ENCODE peak calls at places on chromosomes 1 and 21, in five cellular contexts. S is nephron progenitor cell, O is kidney, J is GM12865, E is Peyer's patch. M is an unnamed sample.

GRCh38 chr1:36083635-36084501 is at the start of gene TEKT2:
- DNase-seq in S (peak; percentile 86), E (peak; percentile 51), O (peak; percentile 86), J (no peak), M (peak; percentile 79)

GRCh38 chr21:46145159-46145839 is 10.1 kb downstream of the FTCD start:
- DNase-seq in E (no peak), J (no peak), S (no peak), O (peak; percentile 80), M (peak; percentile 14)

GRCh38 chr1:8667869-8668595 is 149.4 kb downstream of the RERE start:
- DNase-seq in S (no peak), O (no peak), J (no peak), E (no peak), M (no peak)

GRCh38 chr1:149883598-149884247 is 15.6 kb upstream of the BOLA1 start:
- DNase-seq in O (no peak), S (no peak), J (no peak), E (no peak), M (no peak)

GRCh38 chr1:175839678-175840669 is 96.6 kb upstream of the TNR start:
- DNase-seq in S (no peak), J (no peak), O (no peak), E (no peak), M (no peak)

GRCh38 chr1:197521118-197521739 is 253.2 kb downstream of the CRB1 start:
- DNase-seq in S (peak; percentile 23), E (no peak), O (no peak), J (peak; percentile 56), M (no peak)

GRCh38 chr1:152770411-152770810 is 4.5 kb upstream of the LCE1F start:
- DNase-seq in E (no peak), O (no peak), S (no peak), J (no peak), M (no peak)

GRCh38 chr21:39014751-39015150 is 168.5 kb downstream of the PSMG1 start:
- DNase-seq in S (no peak), J (no peak), E (no peak), O (no peak), M (no peak)

GRCh38 chr1:181104790-181105133 is 16.3 kb downstream of the IER5 start:
- DNase-seq in E (no peak), J (peak; percentile 62), O (no peak), S (peak; percentile 74), M (peak; percentile 71)

GRCh38 chr1:85244271-85245053 is 15.0 kb downstream of the C1orf52 start:
- DNase-seq in E (no peak), S (no peak), J (no peak), O (no peak), M (no peak)

GRCh38 chr1:3017440-3018050 is 3.7 kb upstream of the ACTRT2 start:
- DNase-seq in O (peak; percentile 57), S (no peak), E (no peak), J (no peak), M (no peak)

GRCh38 chr1:46372440-46372839 is 21.7 kb upstream of the FAAH start:
- DNase-seq in J (no peak), O (no peak), S (no peak), E (no peak), M (no peak)

DNA sequence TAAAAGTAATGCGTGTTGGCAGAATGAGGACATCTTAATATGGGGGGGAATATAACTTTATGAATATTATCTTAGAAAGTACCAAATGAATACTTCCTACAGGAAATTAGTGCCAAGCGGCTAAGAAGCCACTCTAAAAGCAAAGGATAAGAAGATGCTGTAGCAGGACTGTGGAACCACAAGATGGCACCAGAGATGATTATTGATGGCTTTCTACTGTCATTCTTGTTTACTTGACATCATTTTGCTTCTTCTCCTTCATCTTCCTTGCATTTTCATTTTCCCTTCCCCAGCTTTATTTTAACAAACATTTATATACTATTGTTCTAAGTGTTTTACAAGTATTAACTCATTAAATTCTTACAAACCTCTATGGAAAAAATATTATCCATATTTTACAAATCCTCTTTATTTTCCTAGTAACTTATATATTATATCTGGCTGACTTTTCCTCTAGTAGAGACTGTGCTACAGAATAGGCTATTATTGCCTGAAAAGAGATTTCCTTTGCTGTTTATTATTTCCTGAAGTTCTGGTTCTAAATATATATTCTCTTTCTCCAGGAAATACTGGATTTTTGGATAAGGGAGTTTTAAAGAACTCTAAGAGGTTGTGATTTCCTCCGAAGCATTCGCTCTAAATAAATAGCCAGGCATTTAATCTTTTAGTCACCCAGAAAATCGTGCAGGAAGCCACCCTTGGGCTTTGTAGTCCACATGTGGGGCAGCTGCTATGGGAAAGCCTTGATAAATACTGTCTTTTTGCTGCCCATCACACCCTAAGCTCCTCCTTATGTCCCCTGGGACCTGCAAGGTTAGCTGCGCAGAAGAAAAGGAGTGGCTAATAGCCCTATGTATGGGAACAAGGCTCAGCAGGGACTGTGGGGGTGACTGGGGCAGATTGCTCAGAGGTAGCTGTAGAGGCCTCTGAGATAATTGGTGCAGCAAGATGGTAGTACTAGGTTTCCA is 69.8 kb downstream of the TPR start:
- DNase-seq in E (no peak), O (no peak), S (no peak), J (peak; percentile 49), M (peak; percentile 59)
- TF ChIP-seq CTCF in E (peak; percentile 36), O (no peak), S (peak; percentile 55), J (peak; percentile 66), M (peak; percentile 57)

GRCh38 chr1:221741364-221741970 is 422 bp downstream of the DUSP10 start:
- DNase-seq in O (peak; percentile 72), E (no peak), J (no peak), S (peak; percentile 33), M (peak; percentile 62)

GRCh38 chr1:221743416-221744208 is 1.7 kb upstream of the DUSP10 start:
- DNase-seq in O (no peak), S (peak; percentile 7), J (peak; percentile 90), E (no peak), M (no peak)

GRCh38 chr1:221742555-221743415 is 896 bp upstream of the DUSP10 start:
- DNase-seq in E (peak; percentile 91), O (peak; percentile 96), J (peak; percentile 94), S (peak; percentile 73), M (peak; percentile 88)

GRCh38 chr1:221740941-221741363 is 937 bp downstream of the DUSP10 start:
- DNase-seq in J (peak; percentile 38), S (peak; percentile 5), E (no peak), O (no peak), M (no peak)

GRCh38 chr1:221741971-221742554 is at the start of gene DUSP10:
- DNase-seq in S (peak; percentile 97), J (peak; percentile 99), O (peak; percentile 99), E (peak; percentile 98), M (peak; percentile 96)
- TF ChIP-seq CTCF in S (no peak), J (no peak), O (no peak), E (no peak), M (no peak)

GRCh38 chr1:178629549-178630154 is 95.4 kb upstream of the RALGPS2 start:
- DNase-seq in O (no peak), S (no peak), E (no peak), J (peak; percentile 8), M (no peak)
- TF ChIP-seq CTCF in O (no peak), S (no peak), E (no peak), J (no peak), M (no peak)

GRCh38 chr1:161374373-161374772 is 6.7 kb upstream of the CFAP126 start:
- DNase-seq in E (no peak), S (no peak), O (no peak), J (no peak), M (no peak)
- TF ChIP-seq CTCF in E (peak; percentile 14), S (no peak), O (no peak), J (peak; percentile 5), M (no peak)

DNA sequence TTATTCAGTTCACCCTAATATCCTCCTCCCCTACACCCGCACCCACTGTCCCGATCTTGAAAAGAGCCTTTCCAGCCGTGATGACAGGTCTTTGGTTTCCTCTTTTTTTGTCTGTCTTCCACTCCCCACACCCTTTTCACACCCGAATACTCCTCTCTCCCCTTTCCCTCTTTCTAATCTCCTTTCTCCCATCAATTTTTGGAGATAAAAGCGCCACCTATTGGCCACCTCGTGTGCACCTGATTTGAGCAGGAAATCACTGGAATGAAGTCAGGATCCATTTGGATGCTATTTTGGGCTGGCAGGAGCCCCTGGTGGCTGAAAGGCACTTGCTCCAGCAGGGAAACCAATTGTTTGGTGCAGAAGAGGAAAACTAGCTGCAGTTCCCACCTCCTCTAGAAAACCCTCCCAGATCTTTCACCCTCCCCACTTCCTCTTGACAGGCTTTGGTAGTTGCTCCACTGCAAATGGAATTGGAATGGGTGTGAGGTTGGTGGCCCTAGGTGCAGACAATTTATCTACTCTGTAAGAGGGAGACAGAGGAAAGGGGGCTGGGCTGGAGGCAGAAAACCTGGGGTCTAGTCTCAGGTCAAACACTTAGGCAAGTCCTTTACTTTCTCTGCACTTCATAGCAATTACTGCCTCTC is 8.4 kb downstream of the FOXE3 start:
- DNase-seq in E (no peak), S (peak; percentile 59), O (no peak), J (no peak), M (peak; percentile 58)
- TF ChIP-seq CTCF in E (peak; percentile 54), S (peak; percentile 81), O (peak; percentile 61), J (peak; percentile 59), M (peak; percentile 86)

DNA sequence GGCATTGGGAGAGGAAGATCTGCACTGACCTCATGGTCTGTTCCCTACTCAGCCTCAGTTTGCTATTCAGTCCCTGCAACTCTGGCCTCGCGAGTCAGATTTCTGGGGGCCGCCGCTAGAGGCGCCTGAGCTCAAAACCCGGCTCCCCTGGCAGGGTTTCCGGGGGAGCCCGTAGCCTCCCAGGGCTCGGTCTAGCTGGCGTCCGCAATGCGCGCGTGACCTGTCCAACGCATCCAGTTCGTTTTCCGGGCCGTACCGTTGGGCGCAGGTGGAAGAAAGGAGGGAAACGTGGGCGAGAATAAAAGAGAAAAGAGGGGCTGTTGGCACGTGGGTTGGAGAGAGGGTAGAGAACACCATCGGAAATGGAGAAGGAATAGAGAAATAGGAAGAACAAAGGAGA is at the start of gene ADAM30:
- DNase-seq in J (no peak), E (no peak), S (no peak), O (no peak), M (no peak)
- TF ChIP-seq CTCF in J (no peak), E (no peak), S (no peak), O (no peak), M (no peak)

GRCh38 chr1:223819730-223820514 is 25.8 kb downstream of the TP53BP2 start:
- DNase-seq in E (no peak), S (no peak), O (no peak), J (no peak), M (no peak)
- TF ChIP-seq CTCF in E (no peak), S (no peak), O (no peak), J (no peak), M (no peak)

M was measured in glutamatergic neuron.